ENCODE peak calls at places on chromosomes 13 and 19, in four cellular contexts. One of them, this sample, is unnamed.

GRCh38 chr19:2123682-2124387 is 27.1 kb downstream of the IZUMO4 start:
- DNase-seq in AG09319: no peak
- DNase-seq in heart right ventricle: no peak
- DNase-seq in AG10803: no peak
- DNase-seq in this sample: no peak

GRCh38 chr19:38084196-38084595 is 139.8 kb downstream of the DPF1 start:
- DNase-seq in AG09319: no peak
- DNase-seq in heart right ventricle: no peak
- DNase-seq in AG10803: no peak
- DNase-seq in this sample: no peak

GRCh38 chr13:78806457-78806856 is 147.5 kb upstream of the OBI1 start:
- DNase-seq in AG09319: no peak
- DNase-seq in heart right ventricle: no peak
- DNase-seq in AG10803: no peak
- DNase-seq in this sample: no peak

GRCh38 chr13:111629457-111629856 is 309.0 kb downstream of the TEX29 start:
- DNase-seq in AG09319: no peak
- DNase-seq in heart right ventricle: no peak
- DNase-seq in AG10803: no peak
- DNase-seq in this sample: no peak

GRCh38 chr13:59425211-59425721 is 738.5 kb downstream of the DIAPH3 start:
- DNase-seq in AG09319: peak; percentile 44
- DNase-seq in heart right ventricle: no peak
- DNase-seq in AG10803: peak; percentile 79
- DNase-seq in this sample: no peak

GRCh38 chr19:3669134-3669436 is 31.2 kb downstream of the PIP5K1C start:
- DNase-seq in AG09319: no peak
- DNase-seq in heart right ventricle: no peak
- DNase-seq in AG10803: no peak
- DNase-seq in this sample: no peak

GRCh38 chr19:2711175-2711936 is 8.9 kb upstream of the GNG7 start:
- DNase-seq in AG09319: no peak
- DNase-seq in heart right ventricle: no peak
- DNase-seq in AG10803: peak; percentile 13
- DNase-seq in this sample: no peak

GRCh38 chr13:61136515-61136914 is 279.1 kb downstream of the PCDH20 start:
- DNase-seq in AG09319: no peak
- DNase-seq in heart right ventricle: no peak
- DNase-seq in AG10803: no peak
- DNase-seq in this sample: no peak

GRCh38 chr19:1412323-1412923 is 5.0 kb downstream of the DAZAP1 start:
- DNase-seq in AG09319: no peak
- DNase-seq in heart right ventricle: no peak
- DNase-seq in AG10803: no peak
- DNase-seq in this sample: no peak

GRCh38 chr19:51784922-51785690 is 9.9 kb upstream of the FPR3 start:
- DNase-seq in AG09319: peak; percentile 23
- DNase-seq in heart right ventricle: peak; percentile 29
- DNase-seq in AG10803: peak; percentile 92
- DNase-seq in this sample: no peak

GRCh38 chr19:41323023-41323422 is 13.1 kb downstream of the CCDC97 start:
- DNase-seq in AG09319: no peak
- DNase-seq in heart right ventricle: peak; percentile 52
- DNase-seq in AG10803: peak; percentile 64
- DNase-seq in this sample: no peak

GRCh38 chr19:17718467-17718987 is 753 bp upstream of the MAP1S start:
- DNase-seq in AG09319: no peak
- DNase-seq in heart right ventricle: no peak
- DNase-seq in AG10803: no peak
- DNase-seq in this sample: no peak

GRCh38 chr19:32471095-32471494 is 65.5 kb downstream of the DPY19L3 start:
- DNase-seq in AG09319: no peak
- DNase-seq in heart right ventricle: peak; percentile 54
- DNase-seq in AG10803: no peak
- DNase-seq in this sample: no peak

GRCh38 chr19:50795665-50796073 is 5.5 kb downstream of the ACP4 start:
- DNase-seq in AG09319: no peak
- DNase-seq in heart right ventricle: no peak
- DNase-seq in AG10803: no peak
- DNase-seq in this sample: no peak

GRCh38 chr13:47499358-47500150 is 501.5 kb downstream of the SUCLA2 start:
- DNase-seq in AG09319: peak; percentile 64
- DNase-seq in heart right ventricle: no peak
- DNase-seq in AG10803: peak; percentile 75
- DNase-seq in this sample: peak; percentile 77

GRCh38 chr19:7112675-7113074 is 43.2 kb downstream of the ZNF557 start:
- DNase-seq in AG09319: no peak
- DNase-seq in heart right ventricle: no peak
- DNase-seq in AG10803: no peak
- DNase-seq in this sample: no peak

GRCh38 chr13:53004605-53005004 is 24.0 kb upstream of the OLFM4 start:
- DNase-seq in AG09319: no peak
- DNase-seq in heart right ventricle: no peak
- DNase-seq in AG10803: no peak
- DNase-seq in this sample: no peak

GRCh38 chr13:61810065-61810464 is 394.4 kb upstream of the PCDH20 start:
- DNase-seq in AG09319: no peak
- DNase-seq in heart right ventricle: no peak
- DNase-seq in AG10803: no peak
- DNase-seq in this sample: no peak

GRCh38 chr19:7637374-7638256 is 705 bp downstream of the STXBP2 start:
- DNase-seq in AG09319: no peak
- DNase-seq in heart right ventricle: no peak
- DNase-seq in AG10803: no peak
- DNase-seq in this sample: no peak

GRCh38 chr13:113203507-113204377 is 4.7 kb downstream of the PCID2 start:
- DNase-seq in AG09319: no peak
- DNase-seq in heart right ventricle: peak; percentile 53
- DNase-seq in AG10803: no peak
- DNase-seq in this sample: no peak

GRCh38 chr13:61592489-61592888 is 176.8 kb upstream of the PCDH20 start:
- DNase-seq in AG09319: no peak
- DNase-seq in heart right ventricle: no peak
- DNase-seq in AG10803: no peak
- DNase-seq in this sample: no peak

GRCh38 chr19:45090598-45090997 is 2.4 kb upstream of the PPP1R37 start:
- DNase-seq in AG09319: no peak
- DNase-seq in heart right ventricle: no peak
- DNase-seq in AG10803: no peak
- DNase-seq in this sample: no peak

GRCh38 chr19:10520652-10521318 is 3.5 kb upstream of the S1PR5 start:
- DNase-seq in AG09319: no peak
- DNase-seq in heart right ventricle: no peak
- DNase-seq in AG10803: no peak
- DNase-seq in this sample: no peak

GRCh38 chr19:47447470-47448359 is 24.0 kb downstream of the SLC8A2 start:
- DNase-seq in AG09319: no peak
- DNase-seq in heart right ventricle: peak; percentile 36
- DNase-seq in AG10803: no peak
- DNase-seq in this sample: no peak

GRCh38 chr19:35790981-35791813 is 15.8 kb downstream of the ARHGAP33 start:
- DNase-seq in AG09319: no peak
- DNase-seq in heart right ventricle: no peak
- DNase-seq in AG10803: no peak
- DNase-seq in this sample: no peak
- TF ChIP-seq CTCF in AG09319: no peak
- TF ChIP-seq CTCF in heart right ventricle: no peak
- TF ChIP-seq CTCF in AG10803: no peak
- TF ChIP-seq CTCF in this sample: no peak

DNA sequence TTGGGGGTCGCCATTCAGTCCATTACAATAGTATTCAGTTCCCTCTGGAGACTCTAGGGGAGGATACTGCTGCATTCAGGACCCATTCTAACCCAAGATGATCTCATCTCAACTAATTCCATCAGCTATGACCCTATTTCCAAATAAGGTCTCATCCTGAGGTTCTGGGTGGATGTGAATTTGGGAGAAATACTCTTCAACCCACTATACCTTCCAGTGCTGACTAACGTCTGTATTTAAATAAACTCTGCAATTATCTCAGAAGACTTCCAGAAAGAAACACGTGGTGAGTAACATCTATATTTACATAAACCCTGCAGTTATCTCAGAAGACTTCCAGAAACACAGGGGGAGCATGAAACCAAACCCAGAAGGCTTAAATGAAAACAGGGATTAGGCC is 1300.7 kb downstream of the PCDH9 start:
- DNase-seq in AG09319: no peak
- DNase-seq in heart right ventricle: no peak
- DNase-seq in AG10803: no peak
- DNase-seq in this sample: no peak
- TF ChIP-seq CTCF in AG09319: no peak
- TF ChIP-seq CTCF in heart right ventricle: no peak
- TF ChIP-seq CTCF in AG10803: no peak
- TF ChIP-seq CTCF in this sample: no peak

GRCh38 chr19:43799502-43800142 is 2.6 kb downstream of the LYPD5 start:
- DNase-seq in AG09319: no peak
- DNase-seq in heart right ventricle: no peak
- DNase-seq in AG10803: no peak
- DNase-seq in this sample: no peak

GRCh38 chr19:43797556-43797955 is 4.7 kb downstream of the LYPD5 start:
- DNase-seq in AG09319: no peak
- DNase-seq in heart right ventricle: no peak
- DNase-seq in AG10803: no peak
- DNase-seq in this sample: no peak

GRCh38 chr19:43798026-43798545 is 4.2 kb downstream of the LYPD5 start:
- DNase-seq in AG09319: no peak
- DNase-seq in heart right ventricle: no peak
- DNase-seq in AG10803: no peak
- DNase-seq in this sample: no peak

GRCh38 chr19:43797118-43797517 is 5.1 kb downstream of the LYPD5 start:
- DNase-seq in AG09319: no peak
- DNase-seq in heart right ventricle: no peak
- DNase-seq in AG10803: no peak
- DNase-seq in this sample: no peak

DNA sequence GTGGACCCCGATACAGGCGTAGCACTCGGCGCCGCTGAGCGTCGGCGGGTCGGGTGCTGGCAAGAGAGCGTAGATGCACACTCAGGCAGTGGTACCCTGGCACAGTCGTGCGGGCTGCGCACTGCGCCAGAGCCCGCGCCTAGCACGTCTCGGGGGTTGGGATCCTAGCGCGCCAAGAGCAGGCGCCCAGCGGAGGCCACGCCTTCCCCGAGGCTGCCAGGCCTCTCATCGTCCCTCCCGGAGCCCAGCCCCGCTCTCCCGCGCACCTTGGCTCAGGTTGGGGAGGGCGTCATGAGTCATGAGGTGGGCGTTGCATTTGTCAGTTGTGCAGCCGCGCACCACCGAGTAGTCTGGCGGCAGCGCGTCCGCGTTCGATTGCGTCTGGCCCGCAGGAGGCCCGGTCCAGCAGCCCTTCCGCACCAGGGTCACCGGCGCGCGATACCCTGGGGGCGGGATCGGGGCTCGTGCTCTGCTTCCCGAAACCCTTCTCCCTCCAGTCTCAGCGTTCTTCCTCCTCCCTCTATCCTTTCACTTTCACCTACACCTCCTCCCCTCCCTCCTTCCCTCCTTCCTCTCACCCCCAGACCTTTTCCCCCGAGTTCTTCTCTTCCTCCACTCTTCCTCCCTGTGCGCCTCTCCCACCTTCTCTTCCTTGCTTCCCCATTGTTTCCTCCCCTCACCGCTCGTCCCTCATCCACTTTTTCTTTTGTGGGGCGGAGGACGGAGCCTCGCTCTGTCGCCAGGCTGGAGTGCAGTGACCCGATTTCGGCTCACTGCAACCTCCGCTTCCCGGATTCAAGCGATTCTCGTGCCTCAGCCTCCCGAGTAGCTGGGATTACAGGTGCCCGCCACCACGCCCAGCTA is 3.5 kb downstream of the LYPD5 start:
- DNase-seq in AG09319: no peak
- DNase-seq in heart right ventricle: no peak
- DNase-seq in AG10803: no peak
- DNase-seq in this sample: no peak
- TF ChIP-seq CTCF in AG09319: no peak
- TF ChIP-seq CTCF in heart right ventricle: no peak
- TF ChIP-seq CTCF in AG10803: no peak
- TF ChIP-seq CTCF in this sample: no peak

GRCh38 chr13:97834255-97834654 is 119.2 kb upstream of the IPO5 start:
- DNase-seq in AG09319: no peak
- DNase-seq in heart right ventricle: no peak
- DNase-seq in AG10803: no peak
- DNase-seq in this sample: no peak
- TF ChIP-seq CTCF in AG09319: no peak
- TF ChIP-seq CTCF in heart right ventricle: no peak
- TF ChIP-seq CTCF in AG10803: no peak
- TF ChIP-seq CTCF in this sample: no peak

GRCh38 chr13:107138987-107139386 is 571.0 kb upstream of the ARGLU1 start:
- DNase-seq in AG09319: no peak
- DNase-seq in heart right ventricle: no peak
- DNase-seq in AG10803: no peak
- DNase-seq in this sample: no peak
- TF ChIP-seq CTCF in AG09319: no peak
- TF ChIP-seq CTCF in heart right ventricle: no peak
- TF ChIP-seq CTCF in AG10803: no peak
- TF ChIP-seq CTCF in this sample: no peak

DNA sequence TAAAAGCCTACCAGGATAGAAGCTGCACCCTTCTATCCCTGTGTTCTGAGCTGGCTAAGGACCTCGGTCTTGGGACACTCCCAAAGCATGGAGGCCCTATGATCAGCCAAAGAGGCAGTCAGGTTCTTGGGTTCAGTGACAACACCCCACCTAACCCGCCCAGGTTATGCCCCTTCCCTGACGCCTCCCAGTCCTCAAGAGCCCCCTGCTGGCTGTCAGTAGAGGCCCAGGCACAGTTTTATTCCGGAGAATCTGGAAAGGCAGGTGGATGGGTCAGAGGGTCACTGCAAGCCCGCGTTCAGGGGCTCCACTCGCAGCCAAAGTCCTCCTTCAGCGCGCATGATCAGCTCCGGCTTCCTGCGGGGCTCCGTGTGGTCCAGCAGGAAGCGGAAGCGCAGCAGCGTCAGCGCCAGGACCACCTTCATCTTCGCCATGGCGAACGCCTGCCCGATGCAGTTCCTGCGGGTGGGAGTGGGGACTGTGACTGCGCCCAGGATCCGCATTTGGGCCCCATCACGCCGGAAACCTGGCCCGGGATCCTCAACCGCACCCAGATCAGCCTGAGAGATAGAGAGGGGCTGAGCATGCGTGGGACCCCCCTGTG is 22.3 kb downstream of the OR10H3 start:
- DNase-seq in AG09319: no peak
- DNase-seq in heart right ventricle: no peak
- DNase-seq in AG10803: no peak
- DNase-seq in this sample: no peak
- TF ChIP-seq CTCF in AG09319: no peak
- TF ChIP-seq CTCF in heart right ventricle: peak; percentile 18
- TF ChIP-seq CTCF in AG10803: no peak
- TF ChIP-seq CTCF in this sample: no peak